ENCODE peak calls at places on chromosome 15, in ten cellular contexts. Y, K, F, U, N, C, G, W, Q and R are unnamed samples.

GRCh38 chr15:91885054-91885453 is 31.5 kb downstream of the SLCO3A1 start:
- DNase-seq in W (no peak), F (no peak), N (no peak), G (no peak), Y (no peak), K (no peak), C (no peak), U (no peak), Q (no peak), R (no peak)

GRCh38 chr15:59632714-59633113 is 21.1 kb downstream of the GCNT3 start:
- DNase-seq in W (no peak), Y (peak; percentile 18), C (no peak), Q (peak; percentile 26), F (no peak), K (peak; percentile 49), G (no peak), U (no peak), N (peak; percentile 26), R (no peak)

GRCh38 chr15:57251941-57252340 is 124.4 kb upstream of the CGNL1 start:
- DNase-seq in F (no peak), C (no peak), Q (peak; percentile 28), G (no peak), Y (peak; percentile 76), N (no peak), U (no peak), K (no peak), W (no peak), R (no peak)

GRCh38 chr15:22980189-22981136 is at the start of gene CYFIP1:
- DNase-seq in C (peak; percentile 66), N (peak; percentile 66), Q (peak; percentile 91), U (peak; percentile 91), Y (peak; percentile 80), G (no peak), K (peak; percentile 100), W (no peak), F (peak; percentile 35), R (peak; percentile 73)

GRCh38 chr15:24878153-24878552 is 76.6 kb upstream of the SNRPN start:
- DNase-seq in W (no peak), K (no peak), U (peak; percentile 50), N (no peak), F (no peak), C (no peak), G (no peak), Q (peak; percentile 27), Y (peak; percentile 26), R (peak; percentile 36)

GRCh38 chr15:93730724-93731123 is 500.6 kb upstream of the MCTP2 start:
- DNase-seq in U (no peak), Q (no peak), G (no peak), Y (no peak), K (no peak), W (no peak), N (no peak), F (no peak), C (no peak), R (no peak)

GRCh38 chr15:63381301-63382192 is at the start of gene CA12:
- DNase-seq in G (no peak), C (no peak), K (peak; percentile 85), W (no peak), F (no peak), U (peak; percentile 80), N (peak; percentile 38), Q (peak; percentile 47), Y (peak; percentile 63), R (peak; percentile 48)

GRCh38 chr15:54681578-54681977 is 515.2 kb downstream of the RSL24D1 start:
- DNase-seq in G (no peak), N (no peak), Q (no peak), U (no peak), F (no peak), K (no peak), Y (no peak), W (no peak), C (no peak), R (no peak)

GRCh38 chr15:57216288-57216687 is 160.0 kb upstream of the CGNL1 start:
- DNase-seq in C (no peak), K (no peak), F (no peak), Q (peak; percentile 80), G (no peak), U (no peak), Y (peak; percentile 85), N (no peak), W (no peak), R (no peak)

GRCh38 chr15:57827021-57827420 is 120.5 kb downstream of the POLR2M start:
- DNase-seq in W (no peak), K (no peak), G (no peak), Q (no peak), F (no peak), Y (peak; percentile 14), C (no peak), N (no peak), U (no peak), R (no peak)

GRCh38 chr15:44788748-44789147 is 52.4 kb downstream of the TRIM69 start:
- DNase-seq in C (no peak), K (no peak), G (no peak), W (no peak), U (no peak), N (no peak), F (no peak), Y (no peak), Q (peak; percentile 30), R (no peak)

GRCh38 chr15:42121667-42122066 is 27.3 kb upstream of the PLA2G4D start:
- DNase-seq in U (no peak), Q (no peak), W (no peak), K (no peak), N (no peak), Y (no peak), G (no peak), C (no peak), F (no peak), R (no peak)

GRCh38 chr15:65980824-65981456 is 111.6 kb downstream of the RAB11A start:
- DNase-seq in Q (peak; percentile 89), G (peak; percentile 5), U (peak; percentile 86), N (peak; percentile 51), W (no peak), Y (peak; percentile 85), C (peak; percentile 51), K (peak; percentile 97), F (no peak), R (no peak)

GRCh38 chr15:31327674-31328424 is 1.2 kb downstream of the KLF13 start:
- DNase-seq in Y (peak; percentile 45), N (no peak), F (no peak), C (no peak), W (peak; percentile 56), Q (peak; percentile 55), U (peak; percentile 83), G (no peak), K (peak; percentile 95), R (no peak)

GRCh38 chr15:77901921-77902750 is 175.4 kb downstream of the TBC1D2B start:
- DNase-seq in G (no peak), C (no peak), U (no peak), F (no peak), Q (no peak), W (no peak), Y (no peak), N (no peak), K (peak; percentile 91), R (no peak)

GRCh38 chr15:92907880-92908279 is 7.8 kb downstream of the CHD2 start:
- DNase-seq in Q (peak; percentile 88), G (no peak), N (no peak), U (no peak), F (no peak), W (no peak), K (peak; percentile 77), Y (peak; percentile 90), C (no peak), R (no peak)

DNA sequence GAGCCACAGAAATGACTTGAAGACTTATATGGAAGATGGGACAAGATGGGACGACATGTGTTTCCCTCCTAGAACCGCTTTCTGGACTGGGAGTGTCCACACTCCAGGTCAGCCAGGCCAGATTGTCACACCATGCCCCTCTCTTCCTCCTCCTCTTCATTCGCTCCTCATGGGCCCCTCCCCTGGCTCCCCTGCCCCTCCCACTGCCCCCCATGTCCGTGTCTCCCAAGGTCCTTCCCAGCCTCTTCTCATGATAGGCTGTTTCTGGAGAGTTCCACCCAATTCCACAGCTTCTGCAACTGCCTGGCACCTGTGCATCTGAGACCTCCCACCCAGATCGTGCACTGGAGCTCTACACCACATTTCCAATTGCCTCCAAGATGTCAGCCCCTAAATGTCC is 6.6 kb downstream of the MYO5C start:
- DNase-seq in N (no peak), G (no peak), F (no peak), K (no peak), Q (no peak), U (no peak), Y (no peak), C (no peak), W (no peak), R (no peak)
- H3K4me3 ChIP-seq in N (no peak overlapping the region), G (no peak overlapping the region), F (no peak overlapping the region), K (no peak overlapping the region), Q (no peak overlapping the region), U (no peak overlapping the region), Y (no peak overlapping the region), C (no peak overlapping the region), W (no peak overlapping the region), R (no peak overlapping the region)

GRCh38 chr15:32837935-32838334 is 120.1 kb downstream of the GREM1 start:
- DNase-seq in W (no peak), C (no peak), U (no peak), Y (no peak), F (no peak), Q (no peak), K (no peak), G (no peak), N (no peak), R (no peak)
- H3K4me3 ChIP-seq in W (no peak overlapping the region), C (no peak overlapping the region), U (no peak overlapping the region), Y (no peak overlapping the region), F (no peak overlapping the region), Q (no peak overlapping the region), K (no peak overlapping the region), G (no peak overlapping the region), N (no peak overlapping the region), R (no peak overlapping the region)

DNA sequence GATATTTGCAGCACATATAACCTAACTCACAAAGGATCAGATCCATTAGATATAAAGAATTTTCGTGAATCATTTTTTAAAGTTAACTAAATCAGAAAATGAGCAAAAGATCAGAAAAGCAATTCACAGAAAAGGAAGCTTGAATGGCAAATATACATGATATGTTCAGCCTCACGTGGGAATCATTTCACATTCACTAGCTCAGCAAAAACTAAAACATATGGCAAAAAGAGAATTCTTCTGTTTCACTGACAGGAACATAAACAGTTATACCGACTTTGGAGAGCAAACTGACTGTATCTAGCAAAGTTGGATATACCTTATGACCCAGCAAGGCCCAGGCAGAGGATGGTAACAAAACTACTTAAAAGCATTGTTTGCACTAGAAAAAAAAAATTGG is 34.0 kb upstream of the NR2E3 start:
- DNase-seq in Q (no peak), Y (no peak), N (no peak), G (no peak), K (no peak), U (no peak), C (no peak), W (no peak), F (no peak), R (no peak)
- H3K4me3 ChIP-seq in Q (no peak overlapping the region), Y (no peak overlapping the region), N (no peak overlapping the region), G (no peak overlapping the region), K (no peak overlapping the region), U (no peak overlapping the region), C (no peak overlapping the region), W (no peak overlapping the region), F (no peak overlapping the region), R (no peak overlapping the region)

DNA sequence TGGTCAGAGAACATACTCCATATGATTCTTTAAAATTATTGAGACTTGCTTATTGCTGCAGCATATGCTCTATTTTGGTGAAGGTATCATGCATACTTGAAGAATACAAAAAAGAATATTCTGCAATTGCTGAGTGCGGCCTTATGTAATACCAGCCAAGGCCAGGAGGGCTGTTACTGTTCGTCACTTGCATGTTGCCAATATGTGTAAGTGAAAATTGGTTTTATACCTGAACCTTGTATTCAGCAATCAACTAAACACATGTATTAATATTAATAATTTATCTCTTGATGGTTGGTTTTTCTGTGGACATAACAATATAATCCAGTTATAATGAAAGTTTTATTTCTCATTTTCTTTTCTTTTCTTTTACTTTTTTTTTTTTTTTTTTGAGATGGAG is 13.9 kb upstream of the GABRA5 start:
- DNase-seq in K (no peak), G (no peak), C (no peak), F (no peak), U (no peak), Y (no peak), N (no peak), Q (no peak), W (no peak), R (no peak)
- H3K4me3 ChIP-seq in K (no peak overlapping the region), G (no peak overlapping the region), C (no peak overlapping the region), F (no peak overlapping the region), U (no peak overlapping the region), Y (no peak overlapping the region), N (no peak overlapping the region), Q (no peak overlapping the region), W (no peak overlapping the region), R (no peak overlapping the region)